ENCODE peak calls at places on chromosomes 3 and 15, in seven cellular contexts. One of them, this sample, is unnamed. For H3K27me3, the result is how much of the 10 kb centered on the place peaks cover.

GRCh38 chr15:71612066-71612715 is 198.2 kb upstream of the NR2E3 start:
- DNase-seq in K562: no peak
- DNase-seq in HCT116: no peak
- DNase-seq in H1: no peak
- DNase-seq in HepG2: no peak
- DNase-seq in SK-N-SH: no peak
- DNase-seq in GM12878: no peak
- DNase-seq in this sample: no peak

GRCh38 chr15:45573961-45574629 is 13.1 kb upstream of the BLOC1S6 start:
- DNase-seq in K562: peak
- DNase-seq in HCT116: peak
- DNase-seq in H1: peak
- DNase-seq in HepG2: peak
- DNase-seq in SK-N-SH: peak
- DNase-seq in GM12878: no peak
- DNase-seq in this sample: no peak

GRCh38 chr3:111531446-111531845 is 10.6 kb upstream of the CD96 start:
- DNase-seq in K562: no peak
- DNase-seq in HCT116: no peak
- DNase-seq in H1: no peak
- DNase-seq in HepG2: no peak
- DNase-seq in SK-N-SH: no peak
- DNase-seq in GM12878: no peak
- DNase-seq in this sample: no peak

GRCh38 chr15:74240002-74240568 is 4.0 kb downstream of the CCDC33 start:
- DNase-seq in K562: no peak
- DNase-seq in HCT116: peak
- DNase-seq in H1: no peak
- DNase-seq in HepG2: peak
- DNase-seq in SK-N-SH: peak
- DNase-seq in GM12878: no peak
- DNase-seq in this sample: peak

GRCh38 chr15:42085236-42085605 is 9.1 kb downstream of the PLA2G4D start:
- DNase-seq in K562: no peak
- DNase-seq in HCT116: no peak
- DNase-seq in H1: no peak
- DNase-seq in HepG2: no peak
- DNase-seq in SK-N-SH: no peak
- DNase-seq in GM12878: no peak
- DNase-seq in this sample: no peak

GRCh38 chr15:39582286-39582976 is 1.6 kb downstream of the THBS1 start:
- DNase-seq in K562: no peak
- DNase-seq in HCT116: no peak
- DNase-seq in H1: no peak
- DNase-seq in HepG2: no peak
- DNase-seq in SK-N-SH: no peak
- DNase-seq in GM12878: no peak
- DNase-seq in this sample: peak

GRCh38 chr3:150299221-150299620 is 108.9 kb upstream of the TSC22D2 start:
- DNase-seq in K562: no peak
- DNase-seq in HCT116: no peak
- DNase-seq in H1: no peak
- DNase-seq in HepG2: no peak
- DNase-seq in SK-N-SH: no peak
- DNase-seq in GM12878: no peak
- DNase-seq in this sample: peak

GRCh38 chr3:188627652-188628051 is 473.7 kb downstream of the LPP start:
- DNase-seq in K562: no peak
- DNase-seq in HCT116: peak
- DNase-seq in H1: no peak
- DNase-seq in HepG2: no peak
- DNase-seq in SK-N-SH: no peak
- DNase-seq in GM12878: no peak
- DNase-seq in this sample: peak

GRCh38 chr3:18424213-18424861 is 802 bp downstream of the SATB1 start:
- DNase-seq in K562: no peak
- DNase-seq in HCT116: no peak
- DNase-seq in H1: no peak
- DNase-seq in HepG2: no peak
- DNase-seq in SK-N-SH: peak
- DNase-seq in GM12878: no peak
- DNase-seq in this sample: no peak

GRCh38 chr3:194272861-194273266 is 78.3 kb downstream of the CPN2 start:
- DNase-seq in K562: no peak
- DNase-seq in HCT116: no peak
- DNase-seq in H1: no peak
- DNase-seq in HepG2: no peak
- DNase-seq in SK-N-SH: peak
- DNase-seq in GM12878: no peak
- DNase-seq in this sample: no peak

GRCh38 chr15:75202251-75203016 is 752 bp downstream of the C15orf39 start:
- DNase-seq in K562: peak
- DNase-seq in HCT116: no peak
- DNase-seq in H1: no peak
- DNase-seq in HepG2: peak
- DNase-seq in SK-N-SH: peak
- DNase-seq in GM12878: no peak
- DNase-seq in this sample: peak

GRCh38 chr3:63349583-63350177 is 71.6 kb downstream of the SYNPR start:
- DNase-seq in K562: peak
- DNase-seq in HCT116: peak
- DNase-seq in H1: no peak
- DNase-seq in HepG2: peak
- DNase-seq in SK-N-SH: peak
- DNase-seq in GM12878: no peak
- DNase-seq in this sample: peak

GRCh38 chr3:186247821-186248814 is 113.9 kb downstream of the DGKG start:
- DNase-seq in K562: no peak
- DNase-seq in HCT116: no peak
- DNase-seq in H1: no peak
- DNase-seq in HepG2: no peak
- DNase-seq in SK-N-SH: no peak
- DNase-seq in GM12878: no peak
- DNase-seq in this sample: no peak

GRCh38 chr3:169662215-169663070 is 1.1 kb downstream of the MECOM start:
- DNase-seq in K562: peak
- DNase-seq in HCT116: peak
- DNase-seq in H1: no peak
- DNase-seq in HepG2: peak
- DNase-seq in SK-N-SH: peak
- DNase-seq in GM12878: no peak
- DNase-seq in this sample: peak

GRCh38 chr3:187955076-187955952 is 198.6 kb upstream of the LPP start:
- DNase-seq in K562: no peak
- DNase-seq in HCT116: no peak
- DNase-seq in H1: no peak
- DNase-seq in HepG2: peak
- DNase-seq in SK-N-SH: no peak
- DNase-seq in GM12878: no peak
- DNase-seq in this sample: peak

GRCh38 chr3:112471926-112472325 is 27.3 kb downstream of the BTLA start:
- DNase-seq in K562: no peak
- DNase-seq in HCT116: no peak
- DNase-seq in H1: no peak
- DNase-seq in HepG2: no peak
- DNase-seq in SK-N-SH: no peak
- DNase-seq in GM12878: no peak
- DNase-seq in this sample: no peak

GRCh38 chr3:23259515-23259914 is 56.4 kb downstream of the UBE2E2 start:
- DNase-seq in K562: no peak
- DNase-seq in HCT116: no peak
- DNase-seq in H1: no peak
- DNase-seq in HepG2: no peak
- DNase-seq in SK-N-SH: no peak
- DNase-seq in GM12878: no peak
- DNase-seq in this sample: no peak
- H3K9ac ChIP-seq in K562: no peak
- H3K9ac ChIP-seq in HCT116: no peak
- H3K9ac ChIP-seq in H1: no peak
- H3K9ac ChIP-seq in HepG2: no peak
- H3K9ac ChIP-seq in SK-N-SH: no peak
- H3K9ac ChIP-seq in GM12878: no peak
- H3K9ac ChIP-seq in this sample: no peak

DNA sequence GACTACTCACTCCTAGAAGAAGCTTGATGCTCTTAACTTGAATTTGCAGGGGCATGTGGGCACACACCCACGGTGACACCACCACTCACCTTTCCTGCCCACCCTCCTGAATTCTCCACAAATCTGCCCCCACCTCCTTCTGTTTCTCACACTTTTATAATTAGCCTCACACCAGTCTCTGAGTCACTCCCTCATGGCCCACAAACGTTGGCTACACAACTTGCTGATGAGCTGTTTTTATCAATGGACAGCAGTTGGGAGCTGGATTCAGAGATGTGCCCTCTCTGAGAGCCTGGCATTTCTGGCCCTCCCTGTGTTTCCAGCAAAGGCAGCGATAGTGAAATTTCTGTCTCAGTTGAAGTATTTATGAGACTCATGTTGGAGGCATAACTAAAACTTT is 1.3 kb downstream of the COLQ start:
- DNase-seq in K562: no peak
- DNase-seq in HCT116: no peak
- DNase-seq in H1: no peak
- DNase-seq in HepG2: no peak
- DNase-seq in SK-N-SH: no peak
- DNase-seq in GM12878: no peak
- DNase-seq in this sample: no peak
- TF ChIP-seq MAX in K562: no peak
- TF ChIP-seq MAX in HCT116: no peak
- TF ChIP-seq MAX in H1: no peak
- TF ChIP-seq MAX in HepG2: no peak
- TF ChIP-seq MAX in SK-N-SH: no peak
- TF ChIP-seq MAX in GM12878: no peak
- TF ChIP-seq MAX in this sample: no peak

DNA sequence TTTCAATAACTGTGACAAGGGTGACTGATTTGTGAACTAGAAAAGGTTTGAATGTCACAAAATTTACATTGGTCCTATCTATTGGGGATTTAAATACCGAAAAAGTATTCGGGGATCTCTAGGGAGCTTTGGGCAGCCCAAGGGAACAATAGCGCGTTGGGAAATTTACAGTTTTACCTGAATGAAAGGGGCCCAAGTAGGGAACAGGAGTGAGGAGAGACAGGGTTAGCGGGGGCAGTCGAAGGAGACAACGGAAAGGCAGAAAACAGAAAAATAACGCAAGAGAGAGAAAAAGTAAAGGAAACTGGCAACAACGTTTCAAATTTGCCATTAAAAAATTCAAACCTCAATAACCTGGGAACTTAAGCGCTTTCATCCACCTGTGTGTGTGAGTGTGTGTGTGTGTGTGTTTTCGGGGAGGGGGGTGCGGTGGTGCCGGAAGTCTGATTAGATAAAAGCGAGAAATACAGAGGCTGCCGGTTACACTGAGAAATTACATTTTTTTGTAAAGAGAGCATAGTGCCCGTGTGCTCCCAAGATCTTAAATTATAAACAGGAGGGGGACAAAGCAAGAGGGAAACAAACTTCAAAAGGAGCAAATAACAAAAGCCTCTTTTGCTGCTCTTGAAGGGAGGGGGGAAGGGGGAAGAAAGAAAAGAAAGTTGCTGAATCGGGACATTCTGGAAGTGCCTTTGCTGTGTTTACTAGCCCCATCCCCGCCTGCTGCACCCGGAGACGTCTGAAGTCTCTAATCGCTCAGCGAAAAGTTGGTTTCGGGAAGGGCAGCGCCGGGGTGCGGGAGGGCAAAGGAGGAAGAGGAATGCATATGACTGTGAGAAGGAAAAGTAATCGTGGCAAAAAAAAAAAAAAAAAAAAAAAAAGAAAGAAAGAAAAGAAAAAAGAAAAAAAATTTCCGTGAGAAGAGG is 722 bp upstream of the ZIC1 start:
- DNase-seq in K562: no peak
- DNase-seq in HCT116: no peak
- DNase-seq in H1: no peak
- DNase-seq in HepG2: no peak
- DNase-seq in SK-N-SH: no peak
- DNase-seq in GM12878: no peak
- DNase-seq in this sample: no peak
- H3K27me3 ChIP-seq in K562: half or more
- H3K27me3 ChIP-seq in HCT116: under half
- H3K27me3 ChIP-seq in H1: half or more
- H3K27me3 ChIP-seq in HepG2: under half
- H3K27me3 ChIP-seq in SK-N-SH: half or more
- H3K27me3 ChIP-seq in GM12878: under half
- H3K27me3 ChIP-seq in this sample: half or more

GRCh38 chr3:64650096-64650622 is 37.6 kb downstream of the ADAMTS9 start:
- DNase-seq in K562: no peak
- DNase-seq in HCT116: no peak
- DNase-seq in H1: no peak
- DNase-seq in HepG2: no peak
- DNase-seq in SK-N-SH: no peak
- DNase-seq in GM12878: no peak
- DNase-seq in this sample: peak
- H3K9ac ChIP-seq in K562: no peak
- H3K9ac ChIP-seq in HCT116: no peak
- H3K9ac ChIP-seq in H1: no peak
- H3K9ac ChIP-seq in HepG2: no peak
- H3K9ac ChIP-seq in SK-N-SH: no peak
- H3K9ac ChIP-seq in GM12878: no peak
- H3K9ac ChIP-seq in this sample: peak

DNA sequence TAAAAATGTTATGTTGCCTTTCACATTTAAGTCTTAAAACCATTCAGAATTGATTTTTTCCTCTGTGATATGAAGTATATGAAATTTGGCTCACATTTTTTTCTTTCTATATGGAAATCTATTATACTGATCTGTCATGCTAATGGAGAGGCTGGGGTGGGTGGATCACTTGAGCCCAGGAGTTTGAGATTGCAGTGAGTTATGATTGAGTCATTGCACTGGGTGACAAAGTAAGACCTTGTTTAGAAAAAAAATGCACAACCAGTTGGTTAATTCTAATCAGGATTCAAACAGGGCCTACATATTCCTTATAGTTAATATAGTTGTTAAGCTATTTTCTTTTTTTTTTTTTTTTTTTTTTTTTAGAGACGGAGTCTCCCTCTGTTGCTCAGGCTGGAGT is 230.5 kb downstream of the MFSD1 start:
- DNase-seq in K562: no peak
- DNase-seq in HCT116: peak
- DNase-seq in H1: no peak
- DNase-seq in HepG2: no peak
- DNase-seq in SK-N-SH: no peak
- DNase-seq in GM12878: no peak
- DNase-seq in this sample: no peak
- TF ChIP-seq MAX in K562: no peak
- TF ChIP-seq MAX in HCT116: no peak
- TF ChIP-seq MAX in H1: no peak
- TF ChIP-seq MAX in HepG2: no peak
- TF ChIP-seq MAX in SK-N-SH: no peak
- TF ChIP-seq MAX in GM12878: no peak
- TF ChIP-seq MAX in this sample: no peak

GRCh38 chr15:88802991-88803240 is 320 bp upstream of the ACAN start:
- DNase-seq in K562: no peak
- DNase-seq in HCT116: no peak
- DNase-seq in H1: no peak
- DNase-seq in HepG2: no peak
- DNase-seq in SK-N-SH: no peak
- DNase-seq in GM12878: no peak
- DNase-seq in this sample: no peak
- H3K27me3 ChIP-seq in K562: half or more
- H3K27me3 ChIP-seq in HCT116: under half
- H3K27me3 ChIP-seq in H1: half or more
- H3K27me3 ChIP-seq in HepG2: half or more
- H3K27me3 ChIP-seq in SK-N-SH: under half
- H3K27me3 ChIP-seq in GM12878: under half
- H3K27me3 ChIP-seq in this sample: under half